ENCODE peak calls at places on chromosome 1, in nine cellular contexts. B is stimulated activated CD4-positive, alpha-beta T cell treated with anti-CD3 and anti-CD28 coated beads, TNF-alpha, amount 100 ng/mL, for 48 hours; S is PC-3; Q is endothelial cell; U is NCI-H1105; A is AG08396; C is hepatocyte; Z is MV-4-11; F is HCT116. D is an unnamed sample.

GRCh38 chr1:44608141-44608540 is 66.1 kb downstream of the TMEM53 start:
- DNase-seq in S (peak), Z (no peak), U (no peak), A (no peak), C (no peak), Q (no peak), B (no peak), F (no peak), D (no peak)

GRCh38 chr1:53541761-53542550 is 82.8 kb downstream of the DMRTB1 start:
- DNase-seq in C (peak), A (peak), Z (no peak), U (no peak), Q (peak), S (peak), B (no peak), F (peak), D (no peak)

GRCh38 chr1:118960026-118960561 is 28.0 kb downstream of the TBX15 start:
- DNase-seq in U (no peak), Z (peak), A (no peak), B (no peak), C (peak), S (peak), F (no peak), Q (no peak), D (no peak)

GRCh38 chr1:222784916-222785315 is 29.9 kb upstream of the DISP1 start:
- DNase-seq in B (no peak), C (no peak), S (peak), Z (no peak), F (no peak), A (no peak), U (peak), Q (no peak), D (no peak)

GRCh38 chr1:215114154-215114933 is 31.8 kb downstream of the KCNK2 start:
- DNase-seq in F (peak), Z (no peak), C (no peak), A (peak), U (peak), S (peak), Q (no peak), B (no peak), D (peak)

GRCh38 chr1:90995495-90995894 is 26.3 kb downstream of the ZNF644 start:
- DNase-seq in Q (no peak), Z (no peak), C (no peak), A (no peak), B (no peak), F (no peak), U (no peak), S (no peak), D (no peak)

GRCh38 chr1:115557715-115558114 is 84.1 kb upstream of the VANGL1 start:
- DNase-seq in Q (no peak), U (peak), A (peak), F (no peak), Z (no peak), S (no peak), B (no peak), C (no peak), D (peak)

GRCh38 chr1:43994071-43994470 is 2.7 kb downstream of the CCDC24 start:
- DNase-seq in Z (no peak), C (no peak), F (no peak), U (no peak), Q (no peak), S (no peak), A (no peak), B (no peak), D (no peak)

GRCh38 chr1:229913491-229913890 is 153.5 kb upstream of the GALNT2 start:
- DNase-seq in C (no peak), B (no peak), U (peak), S (no peak), A (no peak), F (no peak), Z (no peak), Q (no peak), D (no peak)

GRCh38 chr1:82465024-82465423 is 664.3 kb downstream of the ADGRL2 start:
- DNase-seq in Q (no peak), C (no peak), Z (no peak), A (no peak), F (no peak), B (no peak), S (no peak), U (no peak), D (no peak)

GRCh38 chr1:197073978-197074377 is 6.9 kb upstream of the F13B start:
- DNase-seq in Z (no peak), U (no peak), A (no peak), F (no peak), C (no peak), S (no peak), B (no peak), Q (no peak), D (no peak)

GRCh38 chr1:10782491-10783244 is 13.8 kb downstream of the CASZ1 start:
- DNase-seq in Z (no peak), Q (no peak), C (no peak), U (no peak), A (no peak), S (no peak), B (no peak), F (no peak), D (no peak)